ENCODE peak calls at places on chromosomes 6 and 20, in eight cellular contexts. One of them, this sample, is unnamed.
A peak's percentile ranks its signal among the peaks of the same experiment; 100 is the strongest.

GRCh38 chr6:119333063-119333609 is 16.4 kb downstream of the MAN1A1 start:
- DNase-seq in left ventricle myocardium superior: no peak
- DNase-seq in stomach: no peak
- DNase-seq in activated gamma-delta T cell treated with Interleukin-2 at 50 U/mL for 16 hours: no peak
- DNase-seq in nucleus accumbens: no peak
- DNase-seq in SK-N-SH: no peak
- DNase-seq in uterus: no peak
- DNase-seq in NCI-H69: peak; percentile 45
- DNase-seq in this sample: no peak

GRCh38 chr6:153056308-153056707 is 53.8 kb upstream of the MTRF1L start:
- DNase-seq in activated gamma-delta T cell treated with Interleukin-2 at 50 U/mL for 16 hours: no peak
- DNase-seq in uterus: no peak
- DNase-seq in stomach: no peak
- DNase-seq in nucleus accumbens: no peak
- DNase-seq in left ventricle myocardium superior: no peak
- DNase-seq in NCI-H69: no peak
- DNase-seq in SK-N-SH: no peak
- DNase-seq in this sample: no peak

GRCh38 chr6:43608310-43608763 is 20.7 kb downstream of the GTPBP2 start:
- DNase-seq in nucleus accumbens: no peak
- DNase-seq in NCI-H69: peak; percentile 84
- DNase-seq in stomach: peak; percentile 76
- DNase-seq in SK-N-SH: peak; percentile 77
- DNase-seq in left ventricle myocardium superior: peak; percentile 54
- DNase-seq in activated gamma-delta T cell treated with Interleukin-2 at 50 U/mL for 16 hours: peak; percentile 52
- DNase-seq in uterus: peak; percentile 68
- DNase-seq in this sample: peak; percentile 83

GRCh38 chr20:37576911-37577310 is 49.2 kb upstream of the BLCAP start:
- DNase-seq in nucleus accumbens: no peak
- DNase-seq in uterus: no peak
- DNase-seq in NCI-H69: no peak
- DNase-seq in stomach: no peak
- DNase-seq in left ventricle myocardium superior: no peak
- DNase-seq in SK-N-SH: no peak
- DNase-seq in activated gamma-delta T cell treated with Interleukin-2 at 50 U/mL for 16 hours: no peak
- DNase-seq in this sample: no peak

GRCh38 chr20:60249436-60249835 is 291.2 kb downstream of the CDH26 start:
- DNase-seq in SK-N-SH: no peak
- DNase-seq in NCI-H69: no peak
- DNase-seq in left ventricle myocardium superior: no peak
- DNase-seq in uterus: no peak
- DNase-seq in stomach: no peak
- DNase-seq in activated gamma-delta T cell treated with Interleukin-2 at 50 U/mL for 16 hours: no peak
- DNase-seq in nucleus accumbens: no peak
- DNase-seq in this sample: no peak

GRCh38 chr6:135173242-135173988 is 7.7 kb upstream of the MYB start:
- DNase-seq in nucleus accumbens: no peak
- DNase-seq in left ventricle myocardium superior: no peak
- DNase-seq in SK-N-SH: no peak
- DNase-seq in NCI-H69: peak; percentile 30
- DNase-seq in activated gamma-delta T cell treated with Interleukin-2 at 50 U/mL for 16 hours: no peak
- DNase-seq in stomach: no peak
- DNase-seq in uterus: no peak
- DNase-seq in this sample: no peak

GRCh38 chr6:11650711-11651110 is 113.2 kb downstream of the TMEM170B start:
- DNase-seq in uterus: no peak
- DNase-seq in SK-N-SH: no peak
- DNase-seq in activated gamma-delta T cell treated with Interleukin-2 at 50 U/mL for 16 hours: no peak
- DNase-seq in left ventricle myocardium superior: no peak
- DNase-seq in NCI-H69: peak; percentile 44
- DNase-seq in stomach: no peak
- DNase-seq in nucleus accumbens: no peak
- DNase-seq in this sample: no peak

GRCh38 chr20:43849496-43850197 is 65.0 kb upstream of the TOX2 start:
- DNase-seq in left ventricle myocardium superior: no peak
- DNase-seq in stomach: no peak
- DNase-seq in SK-N-SH: no peak
- DNase-seq in NCI-H69: no peak
- DNase-seq in nucleus accumbens: no peak
- DNase-seq in activated gamma-delta T cell treated with Interleukin-2 at 50 U/mL for 16 hours: no peak
- DNase-seq in uterus: no peak
- DNase-seq in this sample: peak; percentile 10

GRCh38 chr6:64050586-64050985 is 415.0 kb downstream of the PHF3 start:
- DNase-seq in NCI-H69: peak; percentile 87
- DNase-seq in left ventricle myocardium superior: no peak
- DNase-seq in uterus: no peak
- DNase-seq in stomach: no peak
- DNase-seq in SK-N-SH: no peak
- DNase-seq in nucleus accumbens: no peak
- DNase-seq in activated gamma-delta T cell treated with Interleukin-2 at 50 U/mL for 16 hours: no peak
- DNase-seq in this sample: no peak

GRCh38 chr6:7559651-7560385 is 18.3 kb downstream of the DSP start:
- DNase-seq in uterus: no peak
- DNase-seq in nucleus accumbens: no peak
- DNase-seq in activated gamma-delta T cell treated with Interleukin-2 at 50 U/mL for 16 hours: no peak
- DNase-seq in NCI-H69: no peak
- DNase-seq in left ventricle myocardium superior: no peak
- DNase-seq in SK-N-SH: no peak
- DNase-seq in stomach: no peak
- DNase-seq in this sample: peak; percentile 25

This sample was measured in body of pancreas.